ENCODE peak calls at places on chromosomes 6 and 20, in seven cellular contexts. One of them, this sample, is unnamed.

GRCh38 chr20:4283011-4283410 is 267.7 kb upstream of the RNF24 start:
- DNase-seq in left cardiac atrium: no peak
- DNase-seq in uterus: no peak
- DNase-seq in activated B cell treated with CpG ODN at 0.5 μM for 24 hours: no peak
- DNase-seq in WTC11: no peak
- DNase-seq in SHP77: no peak
- DNase-seq in posterior cingulate gyrus: no peak
- DNase-seq in this sample: no peak

GRCh38 chr20:14055127-14055742 is 59.9 kb downstream of the MACROD2 start:
- DNase-seq in left cardiac atrium: no peak
- DNase-seq in posterior cingulate gyrus: no peak
- DNase-seq in activated B cell treated with CpG ODN at 0.5 μM for 24 hours: no peak
- DNase-seq in uterus: no peak
- DNase-seq in WTC11: no peak
- DNase-seq in SHP77: peak; percentile 54
- DNase-seq in this sample: no peak

GRCh38 chr6:124298682-124299081 is 495.0 kb downstream of the NKAIN2 start:
- DNase-seq in SHP77: no peak
- DNase-seq in left cardiac atrium: no peak
- DNase-seq in WTC11: no peak
- DNase-seq in activated B cell treated with CpG ODN at 0.5 μM for 24 hours: no peak
- DNase-seq in posterior cingulate gyrus: no peak
- DNase-seq in uterus: no peak
- DNase-seq in this sample: no peak

GRCh38 chr6:52609968-52610367 is 33.1 kb upstream of the TRAM2 start:
- DNase-seq in uterus: no peak
- DNase-seq in SHP77: no peak
- DNase-seq in posterior cingulate gyrus: no peak
- DNase-seq in left cardiac atrium: no peak
- DNase-seq in activated B cell treated with CpG ODN at 0.5 μM for 24 hours: no peak
- DNase-seq in WTC11: no peak
- DNase-seq in this sample: no peak

GRCh38 chr6:53347250-53347920 is 1.4 kb downstream of the ELOVL5 start:
- DNase-seq in left cardiac atrium: no peak
- DNase-seq in activated B cell treated with CpG ODN at 0.5 μM for 24 hours: no peak
- DNase-seq in SHP77: no peak
- DNase-seq in WTC11: no peak
- DNase-seq in posterior cingulate gyrus: no peak
- DNase-seq in uterus: no peak
- DNase-seq in this sample: no peak

GRCh38 chr6:28252507-28252975 is 472 bp upstream of the ZKSCAN4 start:
- DNase-seq in left cardiac atrium: no peak
- DNase-seq in activated B cell treated with CpG ODN at 0.5 μM for 24 hours: no peak
- DNase-seq in WTC11: no peak
- DNase-seq in SHP77: no peak
- DNase-seq in uterus: no peak
- DNase-seq in posterior cingulate gyrus: no peak
- DNase-seq in this sample: no peak

GRCh38 chr6:15401769-15402250 is 155.9 kb downstream of the JARID2 start:
- DNase-seq in WTC11: no peak
- DNase-seq in left cardiac atrium: no peak
- DNase-seq in posterior cingulate gyrus: no peak
- DNase-seq in activated B cell treated with CpG ODN at 0.5 μM for 24 hours: no peak
- DNase-seq in SHP77: no peak
- DNase-seq in uterus: no peak
- DNase-seq in this sample: no peak

GRCh38 chr20:50572922-50573777 is 63.0 kb downstream of the PTPN1 start:
- DNase-seq in SHP77: peak; percentile 62
- DNase-seq in WTC11: no peak
- DNase-seq in uterus: no peak
- DNase-seq in posterior cingulate gyrus: no peak
- DNase-seq in left cardiac atrium: peak; percentile 55
- DNase-seq in activated B cell treated with CpG ODN at 0.5 μM for 24 hours: peak; percentile 12
- DNase-seq in this sample: no peak

GRCh38 chr6:88483424-88483823 is 317.3 kb upstream of the CNR1 start:
- DNase-seq in uterus: no peak
- DNase-seq in posterior cingulate gyrus: no peak
- DNase-seq in activated B cell treated with CpG ODN at 0.5 μM for 24 hours: no peak
- DNase-seq in SHP77: no peak
- DNase-seq in WTC11: no peak
- DNase-seq in left cardiac atrium: no peak
- DNase-seq in this sample: no peak

GRCh38 chr6:83183082-83183828 is 9.8 kb downstream of the PGM3 start:
- DNase-seq in SHP77: no peak
- DNase-seq in activated B cell treated with CpG ODN at 0.5 μM for 24 hours: no peak
- DNase-seq in WTC11: no peak
- DNase-seq in uterus: no peak
- DNase-seq in left cardiac atrium: peak; percentile 49
- DNase-seq in posterior cingulate gyrus: no peak
- DNase-seq in this sample: no peak

GRCh38 chr20:13111249-13111911 is 102.6 kb downstream of the SPTLC3 start:
- DNase-seq in SHP77: no peak
- DNase-seq in WTC11: no peak
- DNase-seq in uterus: no peak
- DNase-seq in posterior cingulate gyrus: no peak
- DNase-seq in activated B cell treated with CpG ODN at 0.5 μM for 24 hours: no peak
- DNase-seq in left cardiac atrium: no peak
- DNase-seq in this sample: no peak

GRCh38 chr20:11159728-11160127 is 485.9 kb upstream of the JAG1 start:
- DNase-seq in left cardiac atrium: no peak
- DNase-seq in SHP77: no peak
- DNase-seq in uterus: no peak
- DNase-seq in WTC11: no peak
- DNase-seq in posterior cingulate gyrus: peak; percentile 12
- DNase-seq in activated B cell treated with CpG ODN at 0.5 μM for 24 hours: no peak
- DNase-seq in this sample: no peak

GRCh38 chr6:96963809-96964208 is 39.3 kb downstream of the KLHL32 start:
- DNase-seq in WTC11: no peak
- DNase-seq in posterior cingulate gyrus: no peak
- DNase-seq in activated B cell treated with CpG ODN at 0.5 μM for 24 hours: no peak
- DNase-seq in uterus: no peak
- DNase-seq in left cardiac atrium: no peak
- DNase-seq in SHP77: no peak
- DNase-seq in this sample: no peak

GRCh38 chr6:24680582-24680981 is 13.7 kb downstream of the ACOT13 start:
- DNase-seq in posterior cingulate gyrus: no peak
- DNase-seq in activated B cell treated with CpG ODN at 0.5 μM for 24 hours: no peak
- DNase-seq in SHP77: no peak
- DNase-seq in WTC11: no peak
- DNase-seq in left cardiac atrium: no peak
- DNase-seq in uterus: no peak
- DNase-seq in this sample: no peak

GRCh38 chr6:27145731-27146455 is 101.6 kb upstream of the PRSS16 start:
- DNase-seq in SHP77: peak; percentile 75
- DNase-seq in uterus: peak; percentile 72
- DNase-seq in posterior cingulate gyrus: peak; percentile 53
- DNase-seq in activated B cell treated with CpG ODN at 0.5 μM for 24 hours: peak; percentile 34
- DNase-seq in left cardiac atrium: peak; percentile 82
- DNase-seq in WTC11: peak; percentile 26
- DNase-seq in this sample: no peak

GRCh38 chr6:6320901-6321300 is 439 bp upstream of the F13A1 start:
- DNase-seq in WTC11: no peak
- DNase-seq in SHP77: no peak
- DNase-seq in activated B cell treated with CpG ODN at 0.5 μM for 24 hours: no peak
- DNase-seq in left cardiac atrium: no peak
- DNase-seq in uterus: no peak
- DNase-seq in posterior cingulate gyrus: no peak
- DNase-seq in this sample: no peak

GRCh38 chr20:10565191-10565921 is 108.4 kb downstream of the JAG1 start:
- DNase-seq in SHP77: no peak
- DNase-seq in posterior cingulate gyrus: no peak
- DNase-seq in activated B cell treated with CpG ODN at 0.5 μM for 24 hours: no peak
- DNase-seq in uterus: no peak
- DNase-seq in WTC11: no peak
- DNase-seq in left cardiac atrium: no peak
- DNase-seq in this sample: no peak

GRCh38 chr6:82786251-82786650 is 279.4 kb downstream of the UBE3D start:
- DNase-seq in activated B cell treated with CpG ODN at 0.5 μM for 24 hours: no peak
- DNase-seq in posterior cingulate gyrus: no peak
- DNase-seq in left cardiac atrium: no peak
- DNase-seq in WTC11: no peak
- DNase-seq in uterus: no peak
- DNase-seq in SHP77: peak; percentile 92
- DNase-seq in this sample: no peak

GRCh38 chr6:6915219-6915618 is 192.5 kb upstream of the RREB1 start:
- DNase-seq in activated B cell treated with CpG ODN at 0.5 μM for 24 hours: no peak
- DNase-seq in uterus: no peak
- DNase-seq in left cardiac atrium: no peak
- DNase-seq in WTC11: no peak
- DNase-seq in SHP77: no peak
- DNase-seq in posterior cingulate gyrus: no peak
- DNase-seq in this sample: no peak

GRCh38 chr6:157139054-157139708 is 184.1 kb downstream of the TMEM242 start:
- DNase-seq in activated B cell treated with CpG ODN at 0.5 μM for 24 hours: no peak
- DNase-seq in SHP77: no peak
- DNase-seq in posterior cingulate gyrus: no peak
- DNase-seq in left cardiac atrium: no peak
- DNase-seq in WTC11: peak; percentile 73
- DNase-seq in uterus: no peak
- DNase-seq in this sample: no peak

GRCh38 chr20:57977588-57977987 is 250.9 kb downstream of the ANKRD60 start:
- DNase-seq in left cardiac atrium: no peak
- DNase-seq in SHP77: no peak
- DNase-seq in posterior cingulate gyrus: peak; percentile 52
- DNase-seq in WTC11: no peak
- DNase-seq in activated B cell treated with CpG ODN at 0.5 μM for 24 hours: no peak
- DNase-seq in uterus: peak; percentile 58
- DNase-seq in this sample: no peak